ENCODE peak calls at places on chromosomes 7 and 10, in nine cellular contexts. T, M, L, S, N, D, R, A and U are unnamed samples.

GRCh38 chr10:127570036-127570435 is 20.9 kb downstream of the NPS start:
- DNase-seq in T (no peak), M (no peak), L (no peak), S (no peak), N (no peak), D (no peak), R (no peak), A (no peak), U (no peak)

GRCh38 chr10:126042354-126042753 is 146.0 kb downstream of the FANK1 start:
- DNase-seq in T (no peak), M (no peak), L (no peak), S (no peak), N (no peak), D (no peak), R (no peak), A (no peak), U (no peak)

GRCh38 chr10:128035557-128035973 is 90.7 kb downstream of the MKI67 start:
- DNase-seq in T (peak; percentile 85), M (peak; percentile 64), L (peak; percentile 11), S (no peak), N (peak; percentile 49), D (peak; percentile 43), R (peak; percentile 34), A (peak; percentile 75), U (no peak)

GRCh38 chr7:111679944-111680343 is 117.7 kb upstream of the IMMP2L start:
- DNase-seq in T (no peak), M (no peak), L (no peak), S (no peak), N (no peak), D (no peak), R (no peak), A (no peak), U (no peak)

GRCh38 chr7:18895456-18895855 is 222.0 kb downstream of the TWIST1 start:
- DNase-seq in T (no peak), M (no peak), L (no peak), S (peak; percentile 82), N (no peak), D (no peak), R (no peak), A (no peak), U (no peak)

GRCh38 chr7:46557295-46557711 is 636.2 kb upstream of the IGFBP3 start:
- DNase-seq in T (no peak), M (peak; percentile 12), L (peak; percentile 95), S (peak; percentile 64), N (no peak), D (no peak), R (no peak), A (no peak), U (no peak)

GRCh38 chr7:81482600-81483186 is 287.2 kb downstream of the HGF start:
- DNase-seq in T (no peak), M (no peak), L (no peak), S (peak; percentile 50), N (no peak), D (no peak), R (no peak), A (no peak), U (peak; percentile 4)

GRCh38 chr7:2048531-2048930 is 184.2 kb downstream of the MAD1L1 start:
- DNase-seq in T (no peak), M (no peak), L (no peak), S (no peak), N (no peak), D (no peak), R (no peak), A (peak; percentile 37), U (no peak)

GRCh38 chr10:77392851-77393250 is 244.8 kb downstream of the KCNMA1 start:
- DNase-seq in T (no peak), M (no peak), L (peak; percentile 93), S (peak; percentile 91), N (peak; percentile 84), D (no peak), R (no peak), A (no peak), U (no peak)

GRCh38 chr10:3835770-3836169 is 50.8 kb upstream of the KLF6 start:
- DNase-seq in T (no peak), M (no peak), L (no peak), S (no peak), N (no peak), D (no peak), R (no peak), A (no peak), U (no peak)

GRCh38 chr10:113303747-113304146 is 249.1 kb upstream of the HABP2 start:
- DNase-seq in T (no peak), M (peak; percentile 57), L (peak; percentile 26), S (peak; percentile 73), N (no peak), D (no peak), R (no peak), A (no peak), U (peak; percentile 45)

GRCh38 chr10:31321396-31321941 is 2.5 kb downstream of the ZEB1 start:
- DNase-seq in T (peak; percentile 72), M (no peak), L (no peak), S (peak; percentile 50), N (no peak), D (no peak), R (peak; percentile 3), A (no peak), U (no peak)

GRCh38 chr10:93991596-93992284 is 2.0 kb upstream of the PLCE1 start:
- DNase-seq in T (no peak), M (peak; percentile 77), L (peak; percentile 79), S (peak; percentile 72), N (peak; percentile 71), D (no peak), R (no peak), A (no peak), U (peak; percentile 57)

GRCh38 chr7:139230078-139230477 is 959 bp upstream of the UBN2 start:
- DNase-seq in T (no peak), M (no peak), L (no peak), S (no peak), N (no peak), D (no peak), R (no peak), A (no peak), U (peak; percentile 13)